ENCODE peak calls at places on chromosomes 6 and 20, in eight cellular contexts. One of them, this sample, is unnamed.
A peak's percentile ranks its signal among the peaks of the same experiment; 100 is the strongest.

GRCh38 chr6:95866732-95867131 is 149.0 kb upstream of the FUT9 start:
- DNase-seq in GM13977: peak; percentile 3
- DNase-seq in progenitor cell of endocrine pancreas: no peak
- DNase-seq in cardiac fibroblast: peak; percentile 0
- DNase-seq in neural progenitor cell: peak; percentile 35
- DNase-seq in osteoblast: no peak
- DNase-seq in H9: peak; percentile 39
- DNase-seq in adrenal gland: no peak
- DNase-seq in this sample: no peak

GRCh38 chr6:23650676-23651075 is 475.3 kb upstream of the NRSN1 start:
- DNase-seq in neural progenitor cell: peak; percentile 55
- DNase-seq in adrenal gland: no peak
- DNase-seq in osteoblast: peak; percentile 44
- DNase-seq in GM13977: no peak
- DNase-seq in H9: no peak
- DNase-seq in cardiac fibroblast: no peak
- DNase-seq in progenitor cell of endocrine pancreas: no peak
- DNase-seq in this sample: peak; percentile 13

GRCh38 chr6:125872259-125872921 is 81.6 kb downstream of the NCOA7 start:
- DNase-seq in neural progenitor cell: no peak
- DNase-seq in osteoblast: peak; percentile 11
- DNase-seq in GM13977: no peak
- DNase-seq in cardiac fibroblast: no peak
- DNase-seq in adrenal gland: no peak
- DNase-seq in progenitor cell of endocrine pancreas: no peak
- DNase-seq in H9: no peak
- DNase-seq in this sample: no peak

GRCh38 chr6:82953871-82954270 is 111.8 kb downstream of the UBE3D start:
- DNase-seq in GM13977: no peak
- DNase-seq in neural progenitor cell: no peak
- DNase-seq in cardiac fibroblast: peak; percentile 53
- DNase-seq in adrenal gland: no peak
- DNase-seq in osteoblast: no peak
- DNase-seq in H9: no peak
- DNase-seq in progenitor cell of endocrine pancreas: no peak
- DNase-seq in this sample: no peak

GRCh38 chr20:48648482-48649051 is 179.2 kb downstream of the PREX1 start:
- DNase-seq in osteoblast: no peak
- DNase-seq in GM13977: no peak
- DNase-seq in progenitor cell of endocrine pancreas: no peak
- DNase-seq in H9: no peak
- DNase-seq in cardiac fibroblast: no peak
- DNase-seq in adrenal gland: peak; percentile 82
- DNase-seq in neural progenitor cell: no peak
- DNase-seq in this sample: no peak

GRCh38 chr6:22411408-22412105 is 114.7 kb upstream of the PRL start:
- DNase-seq in progenitor cell of endocrine pancreas: no peak
- DNase-seq in neural progenitor cell: no peak
- DNase-seq in cardiac fibroblast: peak; percentile 11
- DNase-seq in adrenal gland: no peak
- DNase-seq in H9: no peak
- DNase-seq in osteoblast: no peak
- DNase-seq in GM13977: no peak
- DNase-seq in this sample: no peak

GRCh38 chr20:47968541-47969310 is 183.4 kb upstream of the SULF2 start:
- DNase-seq in GM13977: no peak
- DNase-seq in H9: no peak
- DNase-seq in osteoblast: no peak
- DNase-seq in progenitor cell of endocrine pancreas: no peak
- DNase-seq in neural progenitor cell: no peak
- DNase-seq in adrenal gland: no peak
- DNase-seq in cardiac fibroblast: no peak
- DNase-seq in this sample: no peak

GRCh38 chr6:13523826-13524622 is 36.6 kb upstream of the GFOD1 start:
- DNase-seq in cardiac fibroblast: no peak
- DNase-seq in progenitor cell of endocrine pancreas: no peak
- DNase-seq in osteoblast: peak; percentile 67
- DNase-seq in neural progenitor cell: no peak
- DNase-seq in adrenal gland: no peak
- DNase-seq in H9: no peak
- DNase-seq in GM13977: no peak
- DNase-seq in this sample: no peak

GRCh38 chr20:51121901-51122412 is 99.0 kb upstream of the KCNG1 start:
- DNase-seq in GM13977: no peak
- DNase-seq in H9: no peak
- DNase-seq in progenitor cell of endocrine pancreas: no peak
- DNase-seq in cardiac fibroblast: no peak
- DNase-seq in adrenal gland: no peak
- DNase-seq in neural progenitor cell: no peak
- DNase-seq in osteoblast: peak; percentile 90
- DNase-seq in this sample: no peak

GRCh38 chr6:44333942-44334341 is 8.5 kb upstream of the SPATS1 start:
- DNase-seq in GM13977: no peak
- DNase-seq in cardiac fibroblast: no peak
- DNase-seq in H9: no peak
- DNase-seq in neural progenitor cell: no peak
- DNase-seq in osteoblast: no peak
- DNase-seq in adrenal gland: no peak
- DNase-seq in progenitor cell of endocrine pancreas: no peak
- DNase-seq in this sample: no peak
- TF ChIP-seq CTCF in GM13977: no peak
- TF ChIP-seq CTCF in cardiac fibroblast: no peak
- TF ChIP-seq CTCF in H9: no peak
- TF ChIP-seq CTCF in neural progenitor cell: no peak
- TF ChIP-seq CTCF in osteoblast: no peak
- TF ChIP-seq CTCF in adrenal gland: no peak
- TF ChIP-seq CTCF in progenitor cell of endocrine pancreas: no peak
- TF ChIP-seq CTCF in this sample: no peak

GRCh38 chr6:119055069-119055468 is 23.4 kb downstream of the FAM184A start:
- DNase-seq in osteoblast: no peak
- DNase-seq in GM13977: no peak
- DNase-seq in progenitor cell of endocrine pancreas: no peak
- DNase-seq in adrenal gland: no peak
- DNase-seq in cardiac fibroblast: no peak
- DNase-seq in H9: no peak
- DNase-seq in neural progenitor cell: no peak
- DNase-seq in this sample: no peak

GRCh38 chr6:119052985-119053384 is 25.5 kb downstream of the FAM184A start:
- DNase-seq in GM13977: no peak
- DNase-seq in neural progenitor cell: no peak
- DNase-seq in H9: no peak
- DNase-seq in cardiac fibroblast: no peak
- DNase-seq in osteoblast: no peak
- DNase-seq in progenitor cell of endocrine pancreas: no peak
- DNase-seq in adrenal gland: no peak
- DNase-seq in this sample: no peak

DNA sequence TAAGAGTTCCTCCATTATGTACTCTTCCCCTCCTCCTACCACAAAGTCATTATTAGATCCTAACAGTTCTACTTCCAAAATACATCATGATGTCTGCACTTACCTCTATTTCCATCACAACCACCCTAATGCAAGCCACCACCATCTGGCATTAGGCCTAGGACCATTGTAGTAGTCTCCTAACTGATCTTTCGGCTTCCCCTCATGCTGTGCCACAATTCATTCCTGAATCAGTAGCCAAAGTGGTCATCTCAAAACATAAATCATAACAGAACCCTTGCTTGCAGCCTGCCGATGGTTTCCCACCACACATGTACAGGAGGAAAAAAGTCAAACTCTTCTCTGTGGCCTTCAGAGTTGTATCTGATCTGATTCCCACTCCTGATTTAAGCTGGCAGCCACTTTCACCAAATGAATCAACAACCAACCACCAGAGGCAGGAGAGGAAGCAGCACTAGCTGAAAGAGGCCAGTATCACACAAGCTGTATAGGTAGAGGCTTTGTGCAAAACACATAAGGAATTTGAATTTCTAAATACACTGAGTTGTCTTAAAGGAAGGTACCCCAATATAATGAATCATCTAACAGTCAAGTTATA is 26.1 kb downstream of the FAM184A start:
- DNase-seq in osteoblast: no peak
- DNase-seq in adrenal gland: no peak
- DNase-seq in progenitor cell of endocrine pancreas: no peak
- DNase-seq in neural progenitor cell: no peak
- DNase-seq in GM13977: no peak
- DNase-seq in H9: no peak
- DNase-seq in cardiac fibroblast: no peak
- DNase-seq in this sample: no peak
- TF ChIP-seq CTCF in osteoblast: no peak
- TF ChIP-seq CTCF in adrenal gland: no peak
- TF ChIP-seq CTCF in progenitor cell of endocrine pancreas: no peak
- TF ChIP-seq CTCF in neural progenitor cell: no peak
- TF ChIP-seq CTCF in GM13977: no peak
- TF ChIP-seq CTCF in H9: peak; percentile 30
- TF ChIP-seq CTCF in cardiac fibroblast: no peak
- TF ChIP-seq CTCF in this sample: no peak

DNA sequence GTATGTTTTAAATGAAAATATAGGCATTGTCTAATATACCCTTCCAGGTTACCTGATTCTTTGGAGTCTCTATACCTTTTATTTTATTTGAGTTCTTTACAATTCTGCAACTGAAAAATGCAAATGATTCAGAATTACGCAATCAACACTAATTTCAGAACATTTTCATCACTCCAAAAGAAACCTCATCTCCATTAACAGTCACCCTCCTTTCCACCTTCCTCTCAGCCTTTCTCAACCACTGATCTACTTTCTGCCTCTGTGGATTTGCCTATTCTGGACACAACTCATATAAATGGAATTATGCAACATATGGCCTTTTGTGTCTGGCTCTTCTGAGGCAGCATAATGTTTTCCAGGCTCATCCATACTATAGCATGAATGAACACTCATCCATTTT is 96.7 kb downstream of the MKKS start:
- DNase-seq in adrenal gland: no peak
- DNase-seq in neural progenitor cell: no peak
- DNase-seq in H9: no peak
- DNase-seq in cardiac fibroblast: no peak
- DNase-seq in osteoblast: no peak
- DNase-seq in progenitor cell of endocrine pancreas: no peak
- DNase-seq in GM13977: no peak
- DNase-seq in this sample: no peak
- TF ChIP-seq CTCF in adrenal gland: no peak
- TF ChIP-seq CTCF in neural progenitor cell: no peak
- TF ChIP-seq CTCF in H9: no peak
- TF ChIP-seq CTCF in cardiac fibroblast: no peak
- TF ChIP-seq CTCF in osteoblast: no peak
- TF ChIP-seq CTCF in progenitor cell of endocrine pancreas: no peak
- TF ChIP-seq CTCF in GM13977: no peak
- TF ChIP-seq CTCF in this sample: no peak

GRCh38 chr6:149429427-149430360 is 29.6 kb downstream of the SUMO4 start:
- DNase-seq in cardiac fibroblast: peak; percentile 30
- DNase-seq in adrenal gland: no peak
- DNase-seq in H9: no peak
- DNase-seq in GM13977: no peak
- DNase-seq in neural progenitor cell: no peak
- DNase-seq in progenitor cell of endocrine pancreas: no peak
- DNase-seq in osteoblast: peak; percentile 76
- DNase-seq in this sample: no peak
- TF ChIP-seq CTCF in cardiac fibroblast: no peak
- TF ChIP-seq CTCF in adrenal gland: no peak
- TF ChIP-seq CTCF in H9: no peak
- TF ChIP-seq CTCF in GM13977: no peak
- TF ChIP-seq CTCF in neural progenitor cell: no peak
- TF ChIP-seq CTCF in progenitor cell of endocrine pancreas: no peak
- TF ChIP-seq CTCF in osteoblast: no peak
- TF ChIP-seq CTCF in this sample: no peak

GRCh38 chr6:36245572-36246031 is 24.3 kb upstream of the PNPLA1 start:
- DNase-seq in GM13977: no peak
- DNase-seq in osteoblast: no peak
- DNase-seq in cardiac fibroblast: no peak
- DNase-seq in progenitor cell of endocrine pancreas: no peak
- DNase-seq in H9: peak; percentile 85
- DNase-seq in neural progenitor cell: peak; percentile 15
- DNase-seq in adrenal gland: peak; percentile 57
- DNase-seq in this sample: no peak
- TF ChIP-seq CTCF in GM13977: no peak
- TF ChIP-seq CTCF in osteoblast: no peak
- TF ChIP-seq CTCF in cardiac fibroblast: no peak
- TF ChIP-seq CTCF in progenitor cell of endocrine pancreas: no peak
- TF ChIP-seq CTCF in H9: peak; percentile 60
- TF ChIP-seq CTCF in neural progenitor cell: peak; percentile 38
- TF ChIP-seq CTCF in adrenal gland: no peak
- TF ChIP-seq CTCF in this sample: no peak